ENCODE peak calls at places on chromosomes 12 and 14, in ten cellular contexts. X, V, O, Q, K, C, T, P, Z and W are unnamed samples.

GRCh38 chr14:67940894-67941455 is 121.4 kb downstream of the RAD51B start:
- DNase-seq in X (peak; percentile 95), V (no peak), O (no peak), Q (no peak), K (no peak), C (no peak), T (no peak), P (no peak), Z (no peak), W (peak; percentile 92)

GRCh38 chr12:52691076-52691764 is 11.0 kb upstream of the KRT1 start:
- DNase-seq in X (no peak), V (no peak), O (peak; percentile 82), Q (peak; percentile 98), K (peak; percentile 23), C (peak; percentile 27), T (no peak), P (peak; percentile 72), Z (peak; percentile 69), W (peak; percentile 47)

GRCh38 chr14:77485901-77486678 is 12.5 kb downstream of the ISM2 start:
- DNase-seq in X (no peak), V (no peak), O (no peak), Q (no peak), K (no peak), C (no peak), T (no peak), P (no peak), Z (no peak), W (no peak)

GRCh38 chr12:107992870-107993451 is 136.1 kb upstream of the WSCD2 start:
- DNase-seq in X (peak; percentile 1), V (no peak), O (no peak), Q (no peak), K (no peak), C (no peak), T (no peak), P (no peak), Z (no peak), W (peak; percentile 40)

GRCh38 chr14:63787995-63788946 is 60.4 kb upstream of the SGPP1 start:
- DNase-seq in X (peak; percentile 10), V (no peak), O (no peak), Q (no peak), K (no peak), C (no peak), T (no peak), P (no peak), Z (no peak), W (peak; percentile 12)

GRCh38 chr12:107092669-107093546 is 441 bp downstream of the CRY1 start:
- DNase-seq in X (no peak), V (peak; percentile 22), O (peak; percentile 89), Q (peak; percentile 55), K (peak; percentile 74), C (peak; percentile 73), T (no peak), P (no peak), Z (peak; percentile 90), W (no peak)

GRCh38 chr14:88929656-88930436 is 105.4 kb downstream of the TTC8 start:
- DNase-seq in X (no peak), V (no peak), O (no peak), Q (no peak), K (no peak), C (no peak), T (no peak), P (no peak), Z (no peak), W (no peak)

GRCh38 chr14:82710257-82710841 is 1176.7 kb upstream of the SEL1L start:
- DNase-seq in X (peak; percentile 75), V (no peak), O (no peak), Q (no peak), K (no peak), C (no peak), T (peak; percentile 47), P (no peak), Z (no peak), W (peak; percentile 68)

GRCh38 chr12:103864710-103865109 is 23.7 kb upstream of the NT5DC3 start:
- DNase-seq in X (no peak), V (no peak), O (no peak), Q (no peak), K (no peak), C (no peak), T (no peak), P (no peak), Z (no peak), W (no peak)

GRCh38 chr12:100986595-100987547 is 192.3 kb downstream of the ANO4 start:
- DNase-seq in X (peak; percentile 38), V (no peak), O (no peak), Q (no peak), K (no peak), C (no peak), T (no peak), P (no peak), Z (no peak), W (no peak)

GRCh38 chr12:109557809-109558208 is 15.5 kb downstream of the MMAB start:
- DNase-seq in X (no peak), V (no peak), O (no peak), Q (no peak), K (no peak), C (no peak), T (no peak), P (no peak), Z (no peak), W (no peak)

GRCh38 chr12:59113831-59114273 is 193.5 kb upstream of the LRIG3 start:
- DNase-seq in X (peak; percentile 86), V (peak; percentile 40), O (no peak), Q (peak; percentile 81), K (no peak), C (no peak), T (peak; percentile 81), P (peak; percentile 7), Z (peak; percentile 75), W (peak; percentile 91)

GRCh38 chr14:90820958-90821357 is 4.7 kb upstream of the TTC7B start:
- DNase-seq in X (no peak), V (no peak), O (peak; percentile 87), Q (no peak), K (peak; percentile 69), C (peak; percentile 51), T (no peak), P (no peak), Z (no peak), W (peak; percentile 36)

GRCh38 chr14:91377700-91378652 is 39.6 kb downstream of the CCDC88C start:
- DNase-seq in X (no peak), V (no peak), O (peak; percentile 82), Q (no peak), K (no peak), C (no peak), T (no peak), P (no peak), Z (no peak), W (no peak)

GRCh38 chr12:56110571-56110970 is 5.9 kb upstream of the RPL41 start:
- DNase-seq in X (no peak), V (no peak), O (no peak), Q (no peak), K (no peak), C (no peak), T (no peak), P (no peak), Z (no peak), W (no peak)
- H3K36me3 ChIP-seq in X (peaks cover 17% of the 10 kb centered on the region), V (peaks cover 56% of the 10 kb centered on the region), O (peaks cover 71% of the 10 kb centered on the region), Q (peaks cover 84% of the 10 kb centered on the region), K (peaks cover 60% of the 10 kb centered on the region), C (peaks cover 54% of the 10 kb centered on the region), T (peaks cover 13% of the 10 kb centered on the region), P (peaks cover 24% of the 10 kb centered on the region), Z (peaks cover 37% of the 10 kb centered on the region), W (peaks cover 53% of the 10 kb centered on the region)

GRCh38 chr14:69614592-69614991 is 3.2 kb downstream of the SUSD6 start:
- DNase-seq in X (no peak), V (no peak), O (peak; percentile 87), Q (no peak), K (no peak), C (no peak), T (peak; percentile 81), P (no peak), Z (no peak), W (no peak)

GRCh38 chr14:69615471-69616407 is 4.3 kb downstream of the SUSD6 start:
- DNase-seq in X (peak; percentile 51), V (no peak), O (peak; percentile 81), Q (peak; percentile 55), K (peak; percentile 13), C (peak; percentile 16), T (peak; percentile 68), P (peak; percentile 59), Z (no peak), W (no peak)

GRCh38 chr14:69619007-69619406 is 7.6 kb downstream of the SUSD6 start:
- DNase-seq in X (no peak), V (no peak), O (no peak), Q (no peak), K (no peak), C (no peak), T (no peak), P (no peak), Z (no peak), W (no peak)

GRCh38 chr14:69617796-69618195 is 6.4 kb downstream of the SUSD6 start:
- DNase-seq in X (no peak), V (no peak), O (no peak), Q (no peak), K (no peak), C (no peak), T (no peak), P (no peak), Z (no peak), W (no peak)

GRCh38 chr14:69616408-69616773 is 5.0 kb downstream of the SUSD6 start:
- DNase-seq in X (no peak), V (no peak), O (no peak), Q (no peak), K (no peak), C (no peak), T (no peak), P (no peak), Z (no peak), W (no peak)
- H3K4me1 ChIP-seq in X (peaks cover 9% of the 10 kb centered on the region), V (peaks cover 85% of the 10 kb centered on the region), O (peaks cover 85% of the 10 kb centered on the region), Q (peaks cover 53% of the 10 kb centered on the region), K (peaks cover 63% of the 10 kb centered on the region), C (peaks cover 89% of the 10 kb centered on the region), T (peaks cover 4% of the 10 kb centered on the region), P (peaks cover 74% of the 10 kb centered on the region), Z (peaks cover 73% of the 10 kb centered on the region), W (peaks cover 34% of the 10 kb centered on the region)

GRCh38 chr12:48123169-48123568 is 4.0 kb downstream of the PFKM start:
- DNase-seq in X (no peak), V (no peak), O (no peak), Q (peak; percentile 63), K (no peak), C (no peak), T (no peak), P (no peak), Z (no peak), W (no peak)
- H3K36me3 ChIP-seq in X (peaks cover 3% of the 10 kb centered on the region), V (peaks cover 3% of the 10 kb centered on the region), O (no peaks in the 10 kb centered on the region), Q (peaks cover 78% of the 10 kb centered on the region), K (no peaks in the 10 kb centered on the region), C (no peaks in the 10 kb centered on the region), T (no peaks in the 10 kb centered on the region), P (no peaks in the 10 kb centered on the region), Z (peaks cover 10% of the 10 kb centered on the region), W (peaks cover 12% of the 10 kb centered on the region)

DNA sequence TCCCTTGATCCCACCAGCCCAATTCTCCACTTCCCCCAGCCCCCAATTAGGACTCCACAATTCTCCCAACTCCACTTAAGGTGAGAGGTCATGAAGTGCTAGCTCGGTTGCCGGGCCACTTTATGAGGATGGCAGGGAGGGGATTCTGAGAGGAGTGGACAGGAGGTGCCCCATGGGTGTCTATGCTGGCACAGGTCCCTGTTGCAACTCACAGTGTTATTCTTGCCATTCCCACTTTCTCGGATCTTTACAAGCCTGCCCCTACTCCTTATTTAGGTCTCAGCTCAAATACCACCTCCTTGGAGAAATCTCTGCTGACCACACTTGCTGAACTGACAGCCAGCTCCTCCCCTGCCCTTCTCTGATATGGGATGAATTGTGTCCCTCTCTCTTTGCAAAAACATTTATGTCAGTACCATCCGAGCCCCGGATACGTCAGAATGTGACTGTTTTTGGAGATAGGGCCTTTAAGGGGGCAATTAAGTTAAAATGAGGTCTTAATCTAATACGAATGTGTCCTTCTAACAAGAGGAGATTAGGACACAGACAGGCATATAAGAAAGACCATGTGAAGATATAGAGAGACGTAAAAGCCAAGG is 4.2 kb upstream of the LGALS3 start:
- DNase-seq in X (no peak), V (no peak), O (no peak), Q (no peak), K (no peak), C (no peak), T (no peak), P (no peak), Z (no peak), W (no peak)
- H3K4me1 ChIP-seq in X (peaks cover 18% of the 10 kb centered on the region), V (peaks cover 45% of the 10 kb centered on the region), O (peaks cover 22% of the 10 kb centered on the region), Q (peaks cover 51% of the 10 kb centered on the region), K (peaks cover 6% of the 10 kb centered on the region), C (peaks cover 14% of the 10 kb centered on the region), T (no peaks in the 10 kb centered on the region), P (peaks cover 11% of the 10 kb centered on the region), Z (peaks cover under 1% of the 10 kb centered on the region), W (peaks cover 23% of the 10 kb centered on the region)